ENCODE peak calls at places on chromosomes 7 and 10, in four cellular contexts. Z, E, O and R are unnamed samples.
A peak's percentile ranks its signal among the peaks of the same experiment; 100 is the strongest.

GRCh38 chr10:119667562-119668328 is 16.6 kb downstream of the BAG3 start:
- DNase-seq in Z (peak; percentile 76), E (peak; percentile 90), O (peak; percentile 89), R (no peak)

GRCh38 chr10:103546401-103546800 is 52.9 kb downstream of the NEURL1 start:
- DNase-seq in Z (no peak), E (peak; percentile 21), O (no peak), R (no peak)

GRCh38 chr10:117537904-117538524 is 4.5 kb upstream of the EMX2 start:
- DNase-seq in Z (no peak), E (no peak), O (no peak), R (no peak)

GRCh38 chr7:151866028-151866427 is 10.9 kb downstream of the PRKAG2 start:
- DNase-seq in Z (no peak), E (no peak), O (no peak), R (no peak)

GRCh38 chr10:78658645-78659632 is 409.8 kb upstream of the ZMIZ1 start:
- DNase-seq in Z (no peak), E (no peak), O (no peak), R (no peak)

GRCh38 chr10:72066318-72067284 is 21.8 kb downstream of the SPOCK2 start:
- DNase-seq in Z (no peak), E (no peak), O (no peak), R (no peak)

GRCh38 chr10:6499974-6500373 is 80.1 kb downstream of the PRKCQ start:
- DNase-seq in Z (no peak), E (no peak), O (no peak), R (no peak)

GRCh38 chr10:15254808-15255655 is 86.5 kb upstream of the NMT2 start:
- DNase-seq in Z (no peak), E (no peak), O (no peak), R (peak; percentile 4)

GRCh38 chr7:8379264-8379663 is 54.1 kb upstream of the NXPH1 start:
- DNase-seq in Z (no peak), E (no peak), O (no peak), R (no peak)

GRCh38 chr7:157406971-157407370 is 70.2 kb downstream of the DNAJB6 start:
- DNase-seq in Z (no peak), E (no peak), O (no peak), R (no peak)

GRCh38 chr10:89556590-89556989 is 21.2 kb upstream of the SLC16A12 start:
- DNase-seq in Z (no peak), E (no peak), O (no peak), R (no peak)

GRCh38 chr7:101960985-101961708 is 143.7 kb downstream of the CUX1 start:
- DNase-seq in Z (no peak), E (no peak), O (no peak), R (no peak)

GRCh38 chr10:33229252-33229943 is 105.1 kb downstream of the NRP1 start:
- DNase-seq in Z (no peak), E (no peak), O (no peak), R (no peak)

GRCh38 chr7:6158424-6159096 is 113.9 kb downstream of the CYTH3 start:
- DNase-seq in Z (no peak), E (no peak), O (no peak), R (no peak)

GRCh38 chr10:123488436-123488835 is 177.7 kb upstream of the GPR26 start:
- DNase-seq in Z (no peak), E (no peak), O (no peak), R (no peak)

GRCh38 chr7:155166108-155166507 is 96.0 kb downstream of the HTR5A start:
- DNase-seq in Z (no peak), E (no peak), O (no peak), R (no peak)

GRCh38 chr7:134690614-134691504 is 44.2 kb downstream of the BPGM start:
- DNase-seq in Z (no peak), E (peak; percentile 72), O (no peak), R (no peak)

GRCh38 chr7:49823566-49823965 is 50.1 kb downstream of the VWC2 start:
- DNase-seq in Z (no peak), E (no peak), O (no peak), R (no peak)

GRCh38 chr10:102431452-102432124 is 786 bp downstream of the CUEDC2 start:
- DNase-seq in Z (peak; percentile 35), E (no peak), O (no peak), R (no peak)

GRCh38 chr10:44511601-44512000 is 126.7 kb upstream of the CXCL12 start:
- DNase-seq in Z (no peak), E (no peak), O (no peak), R (no peak)

GRCh38 chr10:120979435-120980315 is 128.5 kb downstream of the WDR11 start:
- DNase-seq in Z (peak; percentile 91), E (peak; percentile 59), O (no peak), R (peak; percentile 2)

GRCh38 chr10:118763202-118763988 is 8.6 kb upstream of the CACUL1 start:
- DNase-seq in Z (no peak), E (no peak), O (no peak), R (no peak)

GRCh38 chr7:1364068-1364905 is 95.0 kb downstream of the MICALL2 start:
- DNase-seq in Z (no peak), E (no peak), O (no peak), R (no peak)

GRCh38 chr10:3551761-3552160 is 233.2 kb downstream of the KLF6 start:
- DNase-seq in Z (no peak), E (no peak), O (no peak), R (no peak)

GRCh38 chr7:158267737-158268435 is 319.7 kb downstream of the PTPRN2 start:
- DNase-seq in Z (no peak), E (peak; percentile 41), O (no peak), R (no peak)

GRCh38 chr10:70576803-70577517 is 25.6 kb downstream of the PRF1 start:
- DNase-seq in Z (no peak), E (no peak), O (no peak), R (no peak)

GRCh38 chr10:43871004-43871439 is 222.3 kb upstream of the ZNF32 start:
- DNase-seq in Z (no peak), E (no peak), O (no peak), R (no peak)

DNA sequence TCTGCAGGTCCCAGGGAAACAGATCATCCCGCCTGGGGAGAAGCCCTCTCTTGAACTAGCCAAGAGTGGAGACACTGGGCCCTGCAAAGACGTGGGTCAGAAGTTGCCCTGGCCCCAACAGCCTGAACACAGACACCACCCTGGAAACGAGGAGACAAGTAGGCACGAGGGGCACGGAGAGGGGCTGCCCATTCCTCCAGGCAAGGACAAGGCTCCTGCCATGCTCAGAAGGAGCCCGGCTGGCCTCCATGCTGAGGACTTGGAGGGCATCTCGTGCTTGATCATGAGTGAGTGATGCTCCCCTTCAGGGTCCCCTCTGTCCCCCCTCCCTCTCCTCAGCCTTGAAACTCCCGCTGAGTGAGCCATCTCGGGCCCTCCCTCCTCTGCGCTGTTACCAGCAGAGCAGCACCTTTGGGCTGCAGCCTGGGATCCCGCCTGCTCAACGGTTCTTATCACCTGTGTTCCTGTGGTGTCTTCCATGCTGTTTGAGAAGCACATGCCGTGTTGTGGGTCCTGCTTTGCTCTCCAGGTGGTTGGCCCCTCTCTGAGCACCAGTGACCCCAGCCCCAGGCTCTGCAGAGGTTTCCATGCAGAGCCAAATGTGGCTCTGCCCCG is 544.3 kb downstream of the TCERG1L start:
- DNase-seq in Z (no peak), E (peak; percentile 45), O (no peak), R (no peak)
- H3K9me3 ChIP-seq in Z (no peaks in the 10 kb centered on the region), E (no peaks in the 10 kb centered on the region), O (peaks cover 5% of the 10 kb centered on the region), R (peaks cover 7% of the 10 kb centered on the region)

GRCh38 chr7:42347616-42348015 is 110.6 kb upstream of the GLI3 start:
- DNase-seq in Z (no peak), E (no peak), O (no peak), R (no peak)
- TF ChIP-seq CTCF in Z (no peak), E (no peak), O (no peak), R (no peak)

GRCh38 chr7:103445228-103446020 is 583 bp downstream of the SLC26A5 start:
- DNase-seq in Z (peak; percentile 6), E (no peak), O (no peak), R (no peak)
- H3K9me3 ChIP-seq in Z (no peaks in the 10 kb centered on the region), E (no peaks in the 10 kb centered on the region), O (no peaks in the 10 kb centered on the region), R (no peaks in the 10 kb centered on the region)

GRCh38 chr10:94220717-94221116 is 142.0 kb downstream of the NOC3L start:
- DNase-seq in Z (no peak), E (no peak), O (no peak), R (no peak)

GRCh38 chr10:94230134-94230785 is 132.5 kb downstream of the NOC3L start:
- DNase-seq in Z (no peak), E (no peak), O (no peak), R (no peak)

GRCh38 chr10:94224656-94225055 is 138.1 kb downstream of the NOC3L start:
- DNase-seq in Z (no peak), E (no peak), O (no peak), R (no peak)

GRCh38 chr10:94223702-94224370 is 138.9 kb downstream of the NOC3L start:
- DNase-seq in Z (no peak), E (no peak), O (no peak), R (no peak)

GRCh38 chr10:94225589-94225988 is 137.2 kb downstream of the NOC3L start:
- DNase-seq in Z (no peak), E (no peak), O (no peak), R (no peak)
- TF ChIP-seq CTCF in Z (peak; percentile 16), E (peak; percentile 29), O (no peak), R (no peak)

DNA sequence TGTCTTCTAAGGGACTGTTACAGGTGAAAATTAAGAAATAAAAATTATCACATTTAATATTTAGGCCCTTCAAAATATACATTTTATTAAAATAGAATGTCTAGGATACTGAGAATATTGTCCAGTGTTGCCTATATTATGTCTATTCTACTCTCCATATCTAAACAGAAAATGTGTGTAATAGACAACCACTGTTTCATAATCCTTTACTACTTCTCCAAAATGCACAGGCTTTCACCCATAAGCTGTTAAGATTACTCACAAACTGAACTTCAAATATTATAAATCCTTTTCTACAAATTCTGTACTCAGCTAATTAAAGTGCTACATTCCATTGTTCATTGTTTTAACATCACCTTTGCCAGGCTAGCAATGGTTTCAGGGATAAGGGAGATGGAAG is 56.7 kb upstream of the TFEC start:
- DNase-seq in Z (no peak), E (no peak), O (no peak), R (no peak)
- H3K9me3 ChIP-seq in Z (no peaks in the 10 kb centered on the region), E (no peaks in the 10 kb centered on the region), O (no peaks in the 10 kb centered on the region), R (no peaks in the 10 kb centered on the region)

GRCh38 chr10:18332048-18332447 is 191.8 kb downstream of the CACNB2 start:
- DNase-seq in Z (no peak), E (no peak), O (no peak), R (no peak)
- TF ChIP-seq CTCF in Z (no peak), E (no peak), O (no peak), R (no peak)